ENCODE peak calls at places on chromosomes 11 and 22, in four cellular contexts. Q is sigmoid colon, T is SK-N-SH, E is stomach. A is an unnamed sample. For H3K36me3, the result is how much of the 10 kb centered on the place peaks cover.

GRCh38 chr11:43145653-43146052 is 166.1 kb upstream of the API5 start:
- DNase-seq in E (no peak), T (no peak), Q (no peak), A (no peak)

GRCh38 chr22:35846804-35847203 is 129.1 kb downstream of the APOL5 start:
- DNase-seq in Q (no peak), T (no peak), E (no peak), A (no peak)

GRCh38 chr11:119316017-119316728 is 757 bp downstream of the MCAM start:
- DNase-seq in Q (peak), E (no peak), T (peak), A (no peak)

GRCh38 chr11:78319453-78319955 is 98.1 kb downstream of the GAB2 start:
- DNase-seq in T (peak), Q (peak), E (no peak), A (no peak)

GRCh38 chr22:34070051-34070450 is 149.8 kb upstream of the LARGE1 start:
- DNase-seq in Q (no peak), E (no peak), T (no peak), A (no peak)

GRCh38 chr11:58622344-58622743 is at the start of gene CNTF:
- DNase-seq in T (no peak), E (no peak), Q (no peak), A (no peak)

GRCh38 chr11:31355131-31355530 is 14.4 kb downstream of the DCDC1 start:
- DNase-seq in E (no peak), Q (no peak), T (no peak), A (no peak)

GRCh38 chr22:41106122-41106968 is 14.0 kb downstream of the EP300 start:
- DNase-seq in Q (no peak), T (no peak), E (no peak), A (no peak)

GRCh38 chr11:10351768-10352641 is 47.1 kb downstream of the ADM start:
- DNase-seq in T (peak), Q (peak), E (peak), A (no peak)

GRCh38 chr22:20571531-20572007 is 64.2 kb downstream of the MED15 start:
- DNase-seq in E (peak), Q (no peak), T (peak), A (no peak)

GRCh38 chr11:65189191-65189590 is 7.5 kb downstream of the CAPN1 start:
- DNase-seq in E (no peak), T (no peak), Q (peak), A (no peak)

GRCh38 chr11:91158901-91159537 is 936.2 kb upstream of the CHORDC1 start:
- DNase-seq in T (no peak), Q (no peak), E (no peak), A (no peak)

GRCh38 chr11:130645164-130645859 is 196.9 kb downstream of the ADAMTS15 start:
- DNase-seq in E (no peak), T (no peak), Q (no peak), A (no peak)

GRCh38 chr22:23764931-23765881 is 2.4 kb downstream of the C22orf15 start:
- DNase-seq in T (no peak), Q (no peak), E (no peak), A (no peak)

GRCh38 chr22:23763579-23764331 is 965 bp downstream of the C22orf15 start:
- DNase-seq in Q (no peak), T (peak), E (no peak), A (no peak)

GRCh38 chr22:23769321-23769965 is 1.7 kb upstream of the CHCHD10 start:
- DNase-seq in T (no peak), E (no peak), Q (no peak), A (no peak)

GRCh38 chr22:23767303-23767672 is 484 bp downstream of the CHCHD10 start:
- DNase-seq in T (no peak), Q (no peak), E (no peak), A (no peak)

GRCh38 chr22:23767673-23768548 is at the start of gene CHCHD10:
- DNase-seq in T (peak), Q (peak), E (peak), A (peak)
- H3K36me3 ChIP-seq in T (under half), Q (under half), E (under half), A (under half)

DNA sequence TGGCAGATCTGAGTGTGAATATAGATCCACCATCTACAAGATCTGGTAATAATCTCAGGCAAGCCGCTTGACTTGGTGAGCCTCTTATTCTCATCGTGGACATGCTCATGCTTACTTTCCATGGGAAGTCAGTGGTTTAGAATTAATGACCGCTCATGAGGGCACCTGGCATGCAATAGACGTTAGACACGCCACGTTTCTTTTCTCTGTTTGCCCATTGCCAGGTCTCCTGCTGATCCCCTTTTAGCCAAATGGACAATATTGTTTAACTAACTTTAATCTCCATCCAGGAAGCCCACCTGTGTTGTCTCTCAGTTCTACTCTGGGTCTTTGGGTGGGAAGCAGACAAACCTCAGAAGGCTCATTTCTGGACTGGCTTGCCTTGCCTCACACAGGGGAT is 439.1 kb downstream of the ETS1 start:
- DNase-seq in Q (no peak), T (no peak), E (no peak), A (no peak)
- TF ChIP-seq EP300 in Q (no peak), T (no peak), E (no peak), A (no peak)

GRCh38 chr11:73024646-73025045 is 117.5 kb downstream of the FCHSD2 start:
- DNase-seq in Q (no peak), E (no peak), T (no peak), A (no peak)

GRCh38 chr11:73030130-73030529 is 112.0 kb downstream of the FCHSD2 start:
- DNase-seq in Q (no peak), T (no peak), E (no peak), A (no peak)

GRCh38 chr11:73029408-73029807 is 112.7 kb downstream of the FCHSD2 start:
- DNase-seq in E (no peak), Q (no peak), T (peak), A (no peak)

GRCh38 chr11:73034330-73034729 is 107.8 kb downstream of the FCHSD2 start:
- DNase-seq in T (no peak), E (no peak), Q (no peak), A (no peak)

GRCh38 chr11:73028621-73029020 is 113.5 kb downstream of the FCHSD2 start:
- DNase-seq in T (no peak), E (no peak), Q (no peak), A (peak)
- H3K36me3 ChIP-seq in T (under half), E (under half), Q (under half), A (under half)

GRCh38 chr11:102613455-102613854 is 11.7 kb downstream of the MMP20 start:
- DNase-seq in T (no peak), E (no peak), Q (no peak), A (no peak)

GRCh38 chr11:102614485-102614884 is 10.6 kb downstream of the MMP20 start:
- DNase-seq in T (no peak), E (no peak), Q (no peak), A (no peak)

GRCh38 chr11:102617491-102618026 is 7.6 kb downstream of the MMP20 start:
- DNase-seq in Q (no peak), E (no peak), T (no peak), A (no peak)

GRCh38 chr11:102615894-102616432 is 9.2 kb downstream of the MMP20 start:
- DNase-seq in E (no peak), Q (no peak), T (no peak), A (no peak)

DNA sequence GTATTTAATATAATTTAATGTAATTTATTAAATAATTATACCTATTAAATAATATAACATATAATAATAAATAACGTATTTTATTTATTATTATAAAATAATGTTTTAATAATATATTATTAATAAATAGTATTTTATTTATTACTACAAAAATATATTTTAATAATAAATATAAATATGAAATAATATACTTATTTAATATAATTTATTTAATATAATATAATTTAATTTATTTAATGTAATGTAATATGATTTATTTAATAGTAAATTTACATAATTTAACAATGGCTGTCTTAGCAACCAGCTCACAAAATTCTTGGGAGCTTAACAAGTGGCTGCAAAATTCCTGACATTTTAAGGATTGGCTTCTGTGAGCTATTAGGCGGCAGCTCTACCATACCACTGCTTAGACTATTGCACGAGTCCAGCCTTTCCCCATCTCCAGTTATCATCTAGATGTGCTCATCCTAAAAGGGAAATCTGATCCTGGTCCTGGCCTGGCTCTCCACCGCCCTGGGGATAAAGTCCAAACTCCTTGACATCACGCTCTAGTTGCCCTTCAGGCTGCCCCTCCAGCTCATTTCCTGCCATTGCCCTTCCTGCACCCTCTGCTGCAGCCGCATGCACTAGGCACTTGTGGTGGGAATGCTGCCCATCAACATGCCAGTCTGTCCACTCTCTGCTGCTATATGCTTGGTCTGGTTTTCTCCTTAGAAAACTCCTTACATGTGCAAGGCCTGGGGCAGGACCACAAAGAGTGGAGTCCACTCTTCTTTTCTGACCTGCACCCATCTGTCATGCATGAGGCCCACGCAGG is 9.8 kb downstream of the MMP20 start:
- DNase-seq in E (no peak), T (no peak), Q (no peak), A (no peak)
- TF ChIP-seq EP300 in E (no peak), T (no peak), Q (no peak), A (no peak)

GRCh38 chr22:46220921-46221320 is 29.2 kb downstream of the CDPF1 start:
- DNase-seq in E (no peak), T (no peak), Q (no peak), A (no peak)
- H3K36me3 ChIP-seq in E (under half), T (under half), Q (under half), A (under half)

DNA sequence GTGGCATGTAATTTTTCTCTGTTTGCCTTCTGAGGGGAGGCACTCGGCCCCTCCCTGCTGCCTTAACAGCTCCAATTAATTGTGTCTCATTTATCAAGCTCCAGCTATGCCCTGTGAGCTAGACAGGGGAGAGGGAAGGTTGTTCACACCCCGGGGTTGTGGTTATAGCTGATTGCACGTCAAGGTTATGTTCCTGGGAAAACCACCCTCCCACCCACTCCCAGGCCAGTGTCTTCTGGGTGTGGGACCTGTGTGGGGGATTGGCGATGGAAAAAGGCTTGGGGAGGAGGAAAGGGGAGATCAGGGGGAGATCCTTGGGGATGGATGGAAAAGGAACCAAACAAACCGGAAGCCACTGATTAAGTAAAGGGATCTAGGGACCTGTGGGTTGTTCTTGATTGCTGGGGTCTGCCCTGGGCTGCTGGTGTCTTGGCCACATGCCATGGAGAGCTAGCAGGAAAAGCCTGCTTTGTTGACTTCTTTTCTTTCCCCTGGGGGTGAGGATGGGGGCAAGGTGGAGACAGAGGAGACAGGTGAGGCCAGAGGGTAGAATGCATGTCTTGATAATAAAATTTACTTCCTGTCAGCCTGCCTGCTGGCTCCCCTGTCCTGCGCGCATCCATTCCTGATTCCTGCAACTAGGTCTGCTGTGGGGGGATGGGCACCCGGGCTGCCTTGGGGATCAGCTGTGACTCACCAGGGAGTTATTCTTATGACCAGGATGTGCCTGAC is 13.5 kb upstream of the SORL1-AS1 start:
- DNase-seq in E (peak), Q (peak), T (peak), A (peak)
- TF ChIP-seq EP300 in E (no peak), Q (peak), T (peak), A (no peak)

GRCh38 chr11:66224226-66224850 is 44.1 kb upstream of the RAB1B start:
- DNase-seq in E (no peak), Q (no peak), T (no peak), A (no peak)

GRCh38 chr11:66221012-66221411 is 47.4 kb upstream of the RAB1B start:
- DNase-seq in T (no peak), Q (no peak), E (no peak), A (no peak)

GRCh38 chr11:66220566-66220935 is 47.9 kb upstream of the RAB1B start:
- DNase-seq in E (no peak), T (no peak), Q (peak), A (no peak)

GRCh38 chr11:66221726-66222236 is 46.7 kb upstream of the RAB1B start:
- DNase-seq in E (no peak), T (no peak), Q (peak), A (no peak)

GRCh38 chr11:66222358-66223149 is 45.9 kb upstream of the RAB1B start:
- DNase-seq in T (peak), E (peak), Q (peak), A (peak)
- H3K36me3 ChIP-seq in T (under half), E (under half), Q (under half), A (under half)

A was measured in tibial nerve.